ENCODE peak calls at places on chromosomes 1 and 21, in four cellular contexts. One of them, this sample, is unnamed.

GRCh38 chr1:151222130-151222529 is 23.8 kb downstream of the PIP5K1A start:
- DNase-seq in non-pigmented ciliary epithelial cell: no peak
- DNase-seq in GM03348: no peak
- DNase-seq in T follicular helper cell: no peak
- DNase-seq in this sample: no peak

GRCh38 chr1:52268372-52268771 is 97.6 kb downstream of the CC2D1B start:
- DNase-seq in non-pigmented ciliary epithelial cell: no peak
- DNase-seq in GM03348: peak
- DNase-seq in T follicular helper cell: no peak
- DNase-seq in this sample: no peak

GRCh38 chr1:41102208-41102607 is 80.7 kb upstream of the SLFNL1 start:
- DNase-seq in non-pigmented ciliary epithelial cell: peak
- DNase-seq in GM03348: peak
- DNase-seq in T follicular helper cell: no peak
- DNase-seq in this sample: no peak

GRCh38 chr1:6030144-6030543 is 15.5 kb upstream of the KCNAB2 start:
- DNase-seq in non-pigmented ciliary epithelial cell: no peak
- DNase-seq in GM03348: no peak
- DNase-seq in T follicular helper cell: no peak
- DNase-seq in this sample: no peak

GRCh38 chr1:7378346-7379130 is 392.6 kb upstream of the VAMP3 start:
- DNase-seq in non-pigmented ciliary epithelial cell: no peak
- DNase-seq in GM03348: no peak
- DNase-seq in T follicular helper cell: no peak
- DNase-seq in this sample: no peak

GRCh38 chr1:68384321-68384813 is 65.4 kb downstream of the RPE65 start:
- DNase-seq in non-pigmented ciliary epithelial cell: peak
- DNase-seq in GM03348: peak
- DNase-seq in T follicular helper cell: no peak
- DNase-seq in this sample: no peak

GRCh38 chr1:24795236-24795635 is 50.0 kb downstream of the CLIC4 start:
- DNase-seq in non-pigmented ciliary epithelial cell: no peak
- DNase-seq in GM03348: no peak
- DNase-seq in T follicular helper cell: no peak
- DNase-seq in this sample: no peak

GRCh38 chr21:45582128-45582527 is 39.9 kb upstream of the SLC19A1 start:
- DNase-seq in non-pigmented ciliary epithelial cell: no peak
- DNase-seq in GM03348: no peak
- DNase-seq in T follicular helper cell: no peak
- DNase-seq in this sample: no peak

GRCh38 chr21:30289414-30289813 is at the start of gene KRTAP25-1:
- DNase-seq in non-pigmented ciliary epithelial cell: no peak
- DNase-seq in GM03348: no peak
- DNase-seq in T follicular helper cell: no peak
- DNase-seq in this sample: no peak

GRCh38 chr1:209835782-209836298 is 8.1 kb downstream of the UTP25 start:
- DNase-seq in non-pigmented ciliary epithelial cell: no peak
- DNase-seq in GM03348: peak
- DNase-seq in T follicular helper cell: no peak
- DNase-seq in this sample: no peak

GRCh38 chr21:31781737-31782136 is 49.8 kb upstream of the SCAF4 start:
- DNase-seq in non-pigmented ciliary epithelial cell: peak
- DNase-seq in GM03348: peak
- DNase-seq in T follicular helper cell: no peak
- DNase-seq in this sample: no peak

This sample was measured in T-cell.